ENCODE peak calls at places on chromosome 7, in four cellular contexts. One of them, this sample, is unnamed.

GRCh38 chr7:111459757-111460280 is 102.5 kb downstream of the IMMP2L start:
- DNase-seq in Peyer's patch: no peak
- DNase-seq in upper lobe of left lung: no peak
- DNase-seq in mesothelial cell of epicardium: no peak
- DNase-seq in this sample: no peak

GRCh38 chr7:1812693-1813393 is 142.8 kb downstream of the ELFN1 start:
- DNase-seq in Peyer's patch: no peak
- DNase-seq in upper lobe of left lung: no peak
- DNase-seq in mesothelial cell of epicardium: no peak
- DNase-seq in this sample: no peak

GRCh38 chr7:19589436-19589835 is 119.4 kb downstream of the POLR1F start:
- DNase-seq in Peyer's patch: no peak
- DNase-seq in upper lobe of left lung: no peak
- DNase-seq in mesothelial cell of epicardium: no peak
- DNase-seq in this sample: no peak

GRCh38 chr7:111413796-111414195 is 148.5 kb downstream of the IMMP2L start:
- DNase-seq in Peyer's patch: no peak
- DNase-seq in upper lobe of left lung: no peak
- DNase-seq in mesothelial cell of epicardium: no peak
- DNase-seq in this sample: no peak

GRCh38 chr7:71682841-71683341 is 550.9 kb downstream of the GALNT17 start:
- DNase-seq in Peyer's patch: no peak
- DNase-seq in upper lobe of left lung: no peak
- DNase-seq in mesothelial cell of epicardium: no peak
- DNase-seq in this sample: no peak

GRCh38 chr7:93036807-93037206 is 81.0 kb downstream of the SAMD9 start:
- DNase-seq in Peyer's patch: no peak
- DNase-seq in upper lobe of left lung: no peak
- DNase-seq in mesothelial cell of epicardium: no peak
- DNase-seq in this sample: no peak

GRCh38 chr7:38306914-38307313 is 33.5 kb upstream of the TARP start:
- DNase-seq in Peyer's patch: no peak
- DNase-seq in upper lobe of left lung: no peak
- DNase-seq in mesothelial cell of epicardium: no peak
- DNase-seq in this sample: no peak

GRCh38 chr7:22667562-22668239 is 59.3 kb upstream of the IL6 start:
- DNase-seq in Peyer's patch: no peak
- DNase-seq in upper lobe of left lung: no peak
- DNase-seq in mesothelial cell of epicardium: no peak
- DNase-seq in this sample: no peak

GRCh38 chr7:727104-727805 is at the start of gene PRKAR1B:
- DNase-seq in Peyer's patch: peak; percentile 42
- DNase-seq in upper lobe of left lung: no peak
- DNase-seq in mesothelial cell of epicardium: no peak
- DNase-seq in this sample: peak; percentile 73

GRCh38 chr7:38177621-38178003 is 433 bp upstream of the STARD3NL start:
- DNase-seq in Peyer's patch: no peak
- DNase-seq in upper lobe of left lung: no peak
- DNase-seq in mesothelial cell of epicardium: no peak
- DNase-seq in this sample: no peak

GRCh38 chr7:13017325-13017853 is 330.0 kb downstream of the ARL4A start:
- DNase-seq in Peyer's patch: no peak
- DNase-seq in upper lobe of left lung: no peak
- DNase-seq in mesothelial cell of epicardium: no peak
- DNase-seq in this sample: no peak

GRCh38 chr7:135936497-135937217 is 40.5 kb downstream of the MTPN start:
- DNase-seq in Peyer's patch: no peak
- DNase-seq in upper lobe of left lung: no peak
- DNase-seq in mesothelial cell of epicardium: no peak
- DNase-seq in this sample: no peak

GRCh38 chr7:33554046-33554445 is 351.3 kb upstream of the BMPER start:
- DNase-seq in Peyer's patch: no peak
- DNase-seq in upper lobe of left lung: no peak
- DNase-seq in mesothelial cell of epicardium: no peak
- DNase-seq in this sample: no peak

GRCh38 chr7:153188630-153189029 is 429.1 kb downstream of the ACTR3B start:
- DNase-seq in Peyer's patch: no peak
- DNase-seq in upper lobe of left lung: no peak
- DNase-seq in mesothelial cell of epicardium: no peak
- DNase-seq in this sample: no peak

GRCh38 chr7:124724516-124725192 is 40.9 kb downstream of the GPR37 start:
- DNase-seq in Peyer's patch: no peak
- DNase-seq in upper lobe of left lung: no peak
- DNase-seq in mesothelial cell of epicardium: no peak
- DNase-seq in this sample: no peak

GRCh38 chr7:26457702-26458327 is 166.2 kb downstream of the SNX10 start:
- DNase-seq in Peyer's patch: no peak
- DNase-seq in upper lobe of left lung: no peak
- DNase-seq in mesothelial cell of epicardium: no peak
- DNase-seq in this sample: no peak

GRCh38 chr7:138257459-138258193 is 181.4 kb downstream of the AKR1D1 start:
- DNase-seq in Peyer's patch: no peak
- DNase-seq in upper lobe of left lung: peak; percentile 47
- DNase-seq in mesothelial cell of epicardium: no peak
- DNase-seq in this sample: no peak

GRCh38 chr7:99011341-99011705 is 132.6 kb downstream of the SMURF1 start:
- DNase-seq in Peyer's patch: no peak
- DNase-seq in upper lobe of left lung: peak; percentile 20
- DNase-seq in mesothelial cell of epicardium: no peak
- DNase-seq in this sample: peak; percentile 48

DNA sequence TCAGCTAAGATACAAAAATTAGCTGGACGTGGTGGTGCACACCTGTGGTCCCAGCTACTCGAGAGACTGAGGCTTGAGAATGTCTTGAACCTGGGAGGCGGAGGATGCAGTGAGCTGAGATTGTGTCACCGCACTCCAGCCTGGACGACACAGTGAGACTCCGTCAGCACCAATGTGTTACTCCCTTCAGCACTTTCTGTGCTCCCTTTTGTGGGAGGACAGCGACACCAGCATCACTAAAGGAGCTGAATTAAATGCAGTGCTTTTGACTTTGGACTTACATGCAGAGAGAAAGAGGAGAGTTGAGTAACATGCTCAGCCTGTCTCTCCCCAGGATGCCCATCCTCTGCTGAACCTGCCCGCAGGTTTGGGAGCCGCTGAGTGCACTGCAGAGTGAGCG is 92.2 kb upstream of the RHEB start:
- DNase-seq in Peyer's patch: no peak
- DNase-seq in upper lobe of left lung: peak; percentile 12
- DNase-seq in mesothelial cell of epicardium: no peak
- DNase-seq in this sample: peak; percentile 10
- TF ChIP-seq CTCF in Peyer's patch: no peak
- TF ChIP-seq CTCF in upper lobe of left lung: no peak
- TF ChIP-seq CTCF in mesothelial cell of epicardium: no peak
- TF ChIP-seq CTCF in this sample: no peak

GRCh38 chr7:88293866-88294265 is 12.8 kb downstream of the STEAP4 start:
- DNase-seq in Peyer's patch: no peak
- DNase-seq in upper lobe of left lung: no peak
- DNase-seq in mesothelial cell of epicardium: no peak
- DNase-seq in this sample: no peak

GRCh38 chr7:88289505-88290129 is 17.1 kb downstream of the STEAP4 start:
- DNase-seq in Peyer's patch: no peak
- DNase-seq in upper lobe of left lung: no peak
- DNase-seq in mesothelial cell of epicardium: no peak
- DNase-seq in this sample: no peak

GRCh38 chr7:88291401-88292173 is 15.1 kb downstream of the STEAP4 start:
- DNase-seq in Peyer's patch: no peak
- DNase-seq in upper lobe of left lung: no peak
- DNase-seq in mesothelial cell of epicardium: no peak
- DNase-seq in this sample: no peak
- TF ChIP-seq CTCF in Peyer's patch: no peak
- TF ChIP-seq CTCF in upper lobe of left lung: no peak
- TF ChIP-seq CTCF in mesothelial cell of epicardium: no peak
- TF ChIP-seq CTCF in this sample: no peak

GRCh38 chr7:35875292-35875691 is 74.4 kb downstream of the SEPTIN7 start:
- DNase-seq in Peyer's patch: no peak
- DNase-seq in upper lobe of left lung: no peak
- DNase-seq in mesothelial cell of epicardium: no peak
- DNase-seq in this sample: no peak
- TF ChIP-seq CTCF in Peyer's patch: no peak
- TF ChIP-seq CTCF in upper lobe of left lung: no peak
- TF ChIP-seq CTCF in mesothelial cell of epicardium: no peak
- TF ChIP-seq CTCF in this sample: no peak

DNA sequence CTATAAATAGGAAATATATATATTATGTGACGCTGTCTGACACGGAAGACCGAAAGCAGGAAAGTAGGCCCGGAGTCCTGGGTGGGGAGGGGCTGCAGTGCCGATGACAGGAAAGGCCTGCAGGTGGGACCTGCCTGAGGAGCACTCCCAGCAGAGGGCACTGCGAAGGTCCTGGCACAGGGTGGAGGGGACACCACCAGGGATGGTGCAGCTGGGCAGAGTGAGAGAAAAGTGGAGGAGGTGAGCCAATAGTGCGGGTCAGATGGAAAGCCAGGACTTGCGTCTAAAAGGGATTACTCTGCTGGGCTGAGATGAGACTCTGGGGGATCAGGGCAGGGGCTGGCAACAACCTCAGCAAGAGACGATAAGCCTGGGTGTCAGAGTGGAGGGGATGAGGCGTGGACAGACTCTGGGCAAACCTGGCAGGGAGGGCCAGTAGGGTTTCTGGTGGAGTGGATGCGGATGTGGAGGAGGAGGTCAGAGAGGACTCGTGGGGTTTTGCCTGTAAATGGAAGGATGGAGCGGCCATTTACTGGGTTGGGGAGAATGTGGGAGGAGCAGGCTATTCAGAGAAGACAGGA is 118.2 kb upstream of the ZNF746 start:
- DNase-seq in Peyer's patch: no peak
- DNase-seq in upper lobe of left lung: no peak
- DNase-seq in mesothelial cell of epicardium: no peak
- DNase-seq in this sample: no peak
- TF ChIP-seq CTCF in Peyer's patch: no peak
- TF ChIP-seq CTCF in upper lobe of left lung: no peak
- TF ChIP-seq CTCF in mesothelial cell of epicardium: no peak
- TF ChIP-seq CTCF in this sample: no peak

GRCh38 chr7:154509192-154509591 is 457.0 kb downstream of the DPP6 start:
- DNase-seq in Peyer's patch: no peak
- DNase-seq in upper lobe of left lung: no peak
- DNase-seq in mesothelial cell of epicardium: no peak
- DNase-seq in this sample: no peak

GRCh38 chr7:154505362-154505761 is 453.2 kb downstream of the DPP6 start:
- DNase-seq in Peyer's patch: no peak
- DNase-seq in upper lobe of left lung: no peak
- DNase-seq in mesothelial cell of epicardium: no peak
- DNase-seq in this sample: no peak

GRCh38 chr7:154504938-154505337 is 452.7 kb downstream of the DPP6 start:
- DNase-seq in Peyer's patch: no peak
- DNase-seq in upper lobe of left lung: no peak
- DNase-seq in mesothelial cell of epicardium: no peak
- DNase-seq in this sample: no peak

DNA sequence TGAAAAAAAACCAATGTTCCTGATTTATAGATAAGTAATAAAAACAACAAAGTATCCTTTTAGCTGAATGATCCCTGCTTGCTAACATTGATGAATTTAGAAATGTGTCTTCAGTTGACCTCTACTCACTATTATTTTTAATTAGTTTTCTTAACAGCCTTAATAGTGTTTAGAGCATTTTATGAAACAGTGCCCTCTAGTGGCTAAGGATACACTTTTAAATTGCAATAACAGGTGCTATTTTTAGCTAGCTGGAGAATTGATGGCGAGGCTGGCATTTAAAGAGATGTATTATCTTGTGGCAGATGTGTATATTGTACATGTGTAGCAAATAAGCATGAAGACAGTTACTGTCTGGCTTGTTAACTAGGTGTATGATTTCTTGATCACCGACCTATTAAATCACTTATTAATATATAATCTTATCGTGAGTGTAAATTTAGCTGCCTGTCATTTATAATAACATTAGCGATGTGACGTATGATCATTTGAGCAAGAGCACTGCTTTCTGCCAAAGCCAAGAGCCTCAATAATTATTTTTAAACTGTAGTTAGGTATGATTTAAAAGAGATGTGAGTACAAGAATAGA is 451.9 kb downstream of the DPP6 start:
- DNase-seq in Peyer's patch: no peak
- DNase-seq in upper lobe of left lung: no peak
- DNase-seq in mesothelial cell of epicardium: no peak
- DNase-seq in this sample: no peak
- TF ChIP-seq CTCF in Peyer's patch: peak; percentile 31
- TF ChIP-seq CTCF in upper lobe of left lung: peak; percentile 28
- TF ChIP-seq CTCF in mesothelial cell of epicardium: peak; percentile 78
- TF ChIP-seq CTCF in this sample: peak; percentile 40

GRCh38 chr7:106178593-106179134 is 66.6 kb upstream of the SYPL1 start:
- DNase-seq in Peyer's patch: no peak
- DNase-seq in upper lobe of left lung: peak; percentile 43
- DNase-seq in mesothelial cell of epicardium: no peak
- DNase-seq in this sample: no peak
- TF ChIP-seq CTCF in Peyer's patch: no peak
- TF ChIP-seq CTCF in upper lobe of left lung: peak; percentile 17
- TF ChIP-seq CTCF in mesothelial cell of epicardium: no peak
- TF ChIP-seq CTCF in this sample: no peak